ENCODE peak calls at places on chromosomes 2 and 18, in five cellular contexts. R is GM20000, U is progenitor cell of endocrine pancreas, O is neural progenitor cell, B is astrocyte of the spinal cord. G is an unnamed sample.

GRCh38 chr2:217714268-217714643 is 288.5 kb downstream of the TNS1 start:
- DNase-seq in R (no peak), U (no peak), O (peak; percentile 81), B (no peak), G (peak; percentile 19)

GRCh38 chr18:32383040-32383819 is 87.5 kb downstream of the GAREM1 start:
- DNase-seq in R (no peak), U (no peak), O (no peak), B (peak; percentile 86), G (no peak)

GRCh38 chr2:217684431-217685254 is 318.2 kb downstream of the TNS1 start:
- DNase-seq in R (no peak), U (no peak), O (no peak), B (no peak), G (no peak)

GRCh38 chr2:198314559-198315153 is 510.3 kb downstream of the PLCL1 start:
- DNase-seq in R (no peak), U (no peak), O (peak; percentile 71), B (peak; percentile 69), G (no peak)

GRCh38 chr2:72494392-72494791 is 331.4 kb downstream of the EXOC6B start:
- DNase-seq in R (no peak), U (no peak), O (no peak), B (peak; percentile 7), G (no peak)

GRCh38 chr18:73901589-73901988 is 246.0 kb downstream of the FBXO15 start:
- DNase-seq in R (no peak), U (no peak), O (no peak), B (no peak), G (no peak)

GRCh38 chr2:126963390-126963789 is 64.7 kb downstream of the TEX51 start:
- DNase-seq in R (no peak), U (no peak), O (no peak), B (no peak), G (no peak)

GRCh38 chr2:121285077-121285449 is at the start of gene TFCP2L1:
- DNase-seq in R (peak; percentile 64), U (peak; percentile 34), O (peak; percentile 67), B (no peak), G (peak; percentile 67)

GRCh38 chr2:216683846-216684245 is 11.5 kb downstream of the IGFBP5 start:
- DNase-seq in R (no peak), U (no peak), O (no peak), B (peak; percentile 61), G (no peak)

GRCh38 chr2:214341636-214342035 is 69.2 kb upstream of the VWC2L start:
- DNase-seq in R (no peak), U (no peak), O (no peak), B (no peak), G (no peak)

GRCh38 chr2:74001121-74001520 is 16.4 kb downstream of the TET3 start:
- DNase-seq in R (no peak), U (no peak), O (no peak), B (no peak), G (no peak)

GRCh38 chr2:105296017-105296611 is 33.4 kb downstream of the TGFBRAP1 start:
- DNase-seq in R (no peak), U (no peak), O (no peak), B (no peak), G (no peak)

GRCh38 chr2:238794050-238794449 is 53.8 kb upstream of the TWIST2 start:
- DNase-seq in R (no peak), U (no peak), O (no peak), B (no peak), G (no peak)

GRCh38 chr2:190849774-190850173 is 30.8 kb upstream of the GLS start:
- DNase-seq in R (no peak), U (no peak), O (no peak), B (peak; percentile 85), G (no peak)

GRCh38 chr2:208186921-208187320 is 2.9 kb downstream of the C2orf80 start:
- DNase-seq in R (no peak), U (no peak), O (no peak), B (no peak), G (no peak)

GRCh38 chr18:53458944-53459580 is 765.4 kb downstream of the MBD2 start:
- DNase-seq in R (no peak), U (no peak), O (peak; percentile 78), B (peak; percentile 80), G (no peak)

GRCh38 chr18:57275111-57275510 is 77.2 kb upstream of the ST8SIA3 start:
- DNase-seq in R (no peak), U (no peak), O (no peak), B (no peak), G (no peak)

GRCh38 chr2:205740381-205740780 is 58.1 kb downstream of the NRP2 start:
- DNase-seq in R (no peak), U (no peak), O (no peak), B (no peak), G (no peak)

GRCh38 chr2:77513191-77513590 is 9.0 kb downstream of the LRRTM4 start:
- DNase-seq in R (no peak), U (no peak), O (no peak), B (peak; percentile 19), G (no peak)

GRCh38 chr2:75556679-75557366 is 3.9 kb downstream of the EVA1A start:
- DNase-seq in R (no peak), U (no peak), O (no peak), B (peak; percentile 30), G (no peak)

DNA sequence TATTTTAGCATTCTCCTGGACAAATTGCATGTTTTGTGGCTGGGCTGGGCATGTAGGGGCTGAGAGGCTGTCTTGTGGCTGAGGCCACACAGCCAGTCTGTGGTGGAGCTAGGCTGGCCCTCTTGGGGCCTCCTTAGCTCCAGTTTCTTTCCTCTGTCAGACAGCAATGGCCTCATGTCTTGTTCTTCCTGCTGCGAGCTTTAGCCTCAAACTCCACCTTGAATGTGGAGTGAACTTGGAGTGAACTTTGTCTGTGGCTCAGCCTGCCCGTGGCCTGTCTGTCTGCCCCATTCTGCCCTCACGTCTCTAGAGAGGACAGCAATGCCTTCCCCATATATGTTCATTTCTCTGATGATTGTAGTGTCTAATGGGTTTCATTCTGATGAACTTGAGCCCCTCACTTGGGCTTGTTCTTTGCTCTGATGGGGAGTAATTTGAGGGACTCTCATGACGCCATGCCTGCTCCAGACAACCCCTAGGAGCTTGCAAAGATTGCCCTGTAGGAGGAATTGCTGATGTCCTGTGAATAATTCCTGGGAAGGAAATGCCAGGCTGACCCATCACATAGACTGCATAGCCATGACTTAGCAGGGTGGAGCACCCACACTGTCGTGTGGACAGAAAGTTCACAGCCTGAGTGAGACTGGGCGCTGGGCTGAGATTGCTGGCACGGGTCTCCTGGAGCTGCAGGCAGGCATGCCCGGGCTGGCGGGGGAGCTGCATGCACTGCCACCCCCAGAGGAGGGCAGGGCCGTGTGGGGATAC is 42.6 kb downstream of the ASAP2 start:
- DNase-seq in R (no peak), U (no peak), O (no peak), B (peak; percentile 42), G (no peak)
- TF ChIP-seq CTCF in R (no peak), U (no peak), O (no peak), B (no peak), G (no peak)

GRCh38 chr2:178469219-178469849 is 9.1 kb downstream of the FKBP7 start:
- DNase-seq in R (no peak), U (no peak), O (no peak), B (no peak), G (no peak)
- TF ChIP-seq CTCF in R (no peak), U (no peak), O (no peak), B (no peak), G (no peak)

DNA sequence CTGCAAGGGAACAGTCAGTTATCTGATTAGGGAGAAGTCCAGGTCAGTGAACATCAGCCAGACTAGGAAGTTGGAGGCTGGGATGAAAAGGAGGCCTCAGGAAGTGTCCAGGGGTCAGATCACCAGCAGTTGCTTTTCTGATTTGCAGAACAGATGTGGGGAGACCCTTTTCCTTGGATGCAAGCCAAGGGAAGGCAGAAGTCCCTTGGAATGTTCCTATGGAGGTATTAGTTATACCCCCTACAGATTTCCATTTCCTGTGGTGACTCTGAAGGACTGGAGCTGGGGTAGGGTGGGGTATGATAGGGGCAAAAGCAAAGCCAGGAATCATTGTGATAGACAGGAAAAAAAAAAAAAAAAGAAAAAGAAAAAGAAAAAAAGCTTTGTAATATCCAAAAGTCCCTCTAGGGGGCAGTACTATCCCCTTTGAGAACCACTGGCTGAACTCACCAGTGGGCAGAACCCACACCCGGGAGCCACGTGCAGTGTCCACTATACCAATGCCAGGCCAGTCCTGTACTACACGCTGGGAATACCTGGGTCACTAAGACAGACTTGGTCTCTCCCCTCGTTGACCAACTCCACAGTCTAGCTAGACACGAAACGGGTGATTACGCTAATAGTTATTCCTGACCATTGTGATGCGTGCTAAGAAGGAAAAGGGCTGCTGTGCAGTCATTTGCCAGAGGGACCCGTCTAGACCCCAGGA is 7.4 kb downstream of the DYSF start:
- DNase-seq in R (peak; percentile 59), U (no peak), O (peak; percentile 28), B (peak; percentile 26), G (no peak)
- TF ChIP-seq CTCF in R (no peak), U (peak; percentile 60), O (peak; percentile 72), B (peak; percentile 51), G (peak; percentile 57)

GRCh38 chr18:55861266-55861665 is 273.3 kb upstream of the TCF4 start:
- DNase-seq in R (no peak), U (no peak), O (peak; percentile 49), B (peak; percentile 44), G (no peak)
- TF ChIP-seq CTCF in R (no peak), U (peak; percentile 48), O (peak; percentile 57), B (peak; percentile 76), G (peak; percentile 13)